ENCODE peak calls at places on chromosome 13, in four cellular contexts. D is EH, T is stomach, G is NCI-H1417. Q is an unnamed sample.

GRCh38 chr13:110367620-110368019 is 60.5 kb downstream of the COL4A2 start:
- DNase-seq in T (no peak), D (no peak), G (no peak), Q (no peak)

GRCh38 chr13:41554626-41555386 is 97.5 kb downstream of the RGCC start:
- DNase-seq in T (no peak), G (no peak), D (no peak), Q (no peak)

GRCh38 chr13:26831336-26831908 is 70.8 kb upstream of the GPR12 start:
- DNase-seq in D (no peak), G (no peak), T (no peak), Q (no peak)

GRCh38 chr13:39900106-39900750 is 244.8 kb downstream of the COG6 start:
- DNase-seq in T (no peak), G (no peak), D (no peak), Q (no peak)

GRCh38 chr13:20475927-20476691 is 49.5 kb downstream of the CRYL1 start:
- DNase-seq in D (no peak), G (no peak), T (peak; percentile 77), Q (no peak)

GRCh38 chr13:84049442-84049841 is 167.2 kb upstream of the SLITRK1 start:
- DNase-seq in G (no peak), D (no peak), T (no peak), Q (no peak)

GRCh38 chr13:75685239-75685697 is 49.1 kb downstream of the LMO7 start:
- DNase-seq in T (no peak), D (peak; percentile 97), G (peak; percentile 13), Q (no peak)

GRCh38 chr13:39257642-39258041 is 219.4 kb downstream of the NHLRC3 start:
- DNase-seq in G (no peak), T (no peak), D (no peak), Q (no peak)

GRCh38 chr13:105177265-105177900 is 1358.1 kb downstream of the EFNB2 start:
- DNase-seq in T (no peak), G (no peak), D (no peak), Q (no peak)

GRCh38 chr13:50200988-50201387 is 185.7 kb downstream of the KCNRG start:
- DNase-seq in D (no peak), T (no peak), G (no peak), Q (no peak)

GRCh38 chr13:111251646-111252448 is 68.6 kb upstream of the TEX29 start:
- DNase-seq in D (peak; percentile 64), G (no peak), T (no peak), Q (no peak)

GRCh38 chr13:50133277-50133953 is 118.2 kb downstream of the KCNRG start:
- DNase-seq in D (no peak), G (no peak), T (no peak), Q (no peak)

GRCh38 chr13:108154421-108154858 is 60.9 kb downstream of the LIG4 start:
- DNase-seq in G (no peak), T (peak; percentile 64), D (no peak), Q (peak; percentile 4)

GRCh38 chr13:41546372-41547252 is 89.3 kb downstream of the RGCC start:
- DNase-seq in G (no peak), T (no peak), D (peak; percentile 90), Q (no peak)

GRCh38 chr13:27001705-27002104 is 169.9 kb downstream of the USP12 start:
- DNase-seq in T (no peak), D (no peak), G (peak; percentile 15), Q (no peak)

GRCh38 chr13:48859168-48860105 is 116.3 kb upstream of the FNDC3A start:
- DNase-seq in T (no peak), G (no peak), D (no peak), Q (no peak)

GRCh38 chr13:106756446-106756845 is 188.5 kb upstream of the ARGLU1 start:
- DNase-seq in G (no peak), T (no peak), D (no peak), Q (no peak)

Q was measured in Calu3.